ENCODE peak calls at places on chromosomes 13 and 19, in four cellular contexts. One of them, this sample, is unnamed.

GRCh38 chr13:35165205-35165604 is 223.1 kb downstream of the NBEA start:
- DNase-seq in K562: no peak
- DNase-seq in HepG2: no peak
- DNase-seq in GM12878: no peak
- DNase-seq in this sample: no peak

GRCh38 chr19:30287973-30288372 is 84.2 kb upstream of the ZNF536 start:
- DNase-seq in GM12878: no peak
- DNase-seq in K562: no peak
- DNase-seq in HepG2: no peak
- DNase-seq in this sample: no peak

GRCh38 chr19:35756373-35757230 is at the start of gene HSPB6:
- DNase-seq in HepG2: no peak
- DNase-seq in GM12878: no peak
- DNase-seq in K562: no peak
- DNase-seq in this sample: no peak

GRCh38 chr19:29542776-29543175 is 17.0 kb downstream of the VSTM2B start:
- DNase-seq in GM12878: no peak
- DNase-seq in K562: no peak
- DNase-seq in HepG2: no peak
- DNase-seq in this sample: no peak

GRCh38 chr19:55591555-55591954 is 7.8 kb downstream of the FIZ1 start:
- DNase-seq in HepG2: no peak
- DNase-seq in GM12878: no peak
- DNase-seq in K562: peak; percentile 32
- DNase-seq in this sample: peak; percentile 26

GRCh38 chr13:113927661-113928581 is 46.0 kb downstream of the C13orf46 start:
- DNase-seq in K562: no peak
- DNase-seq in HepG2: no peak
- DNase-seq in GM12878: no peak
- DNase-seq in this sample: no peak

GRCh38 chr13:109131698-109132257 is 502.4 kb downstream of the MYO16 start:
- DNase-seq in GM12878: peak; percentile 77
- DNase-seq in K562: no peak
- DNase-seq in HepG2: no peak
- DNase-seq in this sample: no peak

GRCh38 chr19:36605101-36605838 is at the start of gene ZNF382:
- DNase-seq in K562: no peak
- DNase-seq in HepG2: peak; percentile 63
- DNase-seq in GM12878: peak; percentile 17
- DNase-seq in this sample: peak; percentile 86

GRCh38 chr13:96011291-96011875 is 41.8 kb downstream of the UGGT2 start:
- DNase-seq in K562: no peak
- DNase-seq in HepG2: no peak
- DNase-seq in GM12878: no peak
- DNase-seq in this sample: no peak
- TF ChIP-seq BHLHE40 in K562: no peak
- TF ChIP-seq BHLHE40 in HepG2: no peak
- TF ChIP-seq BHLHE40 in GM12878: no peak
- TF ChIP-seq BHLHE40 in this sample: no peak

DNA sequence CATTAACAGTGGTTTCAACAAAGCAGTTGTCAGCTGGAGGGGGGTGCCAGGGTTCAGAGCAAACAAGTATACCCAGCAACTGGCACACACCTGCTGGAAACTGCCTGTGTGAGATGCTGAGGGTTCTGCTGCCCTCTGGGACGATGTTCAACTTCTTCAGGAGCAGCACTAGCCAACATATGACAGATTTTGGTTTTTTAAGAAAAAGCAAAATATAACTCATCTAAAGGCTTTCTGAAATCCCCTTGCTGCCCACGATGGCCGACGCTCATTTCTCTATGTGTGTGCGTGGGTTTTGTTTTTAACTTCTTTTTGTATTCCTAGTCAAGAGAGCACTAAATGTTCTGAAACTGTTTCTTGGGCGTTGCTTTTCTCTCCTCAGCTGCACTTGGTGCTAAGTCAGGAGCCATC is 79.9 kb downstream of the MRPL57 start:
- DNase-seq in GM12878: no peak
- DNase-seq in HepG2: no peak
- DNase-seq in K562: no peak
- DNase-seq in this sample: no peak
- TF ChIP-seq TARDBP in GM12878: no peak
- TF ChIP-seq TARDBP in HepG2: no peak
- TF ChIP-seq TARDBP in K562: no peak
- TF ChIP-seq TARDBP in this sample: no peak

GRCh38 chr13:40404967-40405716 is 261.3 kb downstream of the FOXO1 start:
- DNase-seq in GM12878: no peak
- DNase-seq in K562: no peak
- DNase-seq in HepG2: no peak
- DNase-seq in this sample: no peak
- TF ChIP-seq FOXK2 in GM12878: no peak
- TF ChIP-seq FOXK2 in K562: no peak
- TF ChIP-seq FOXK2 in HepG2: no peak
- TF ChIP-seq FOXK2 in this sample: no peak

GRCh38 chr19:38667552-38668205 is 20.2 kb downstream of the ACTN4 start:
- DNase-seq in K562: no peak
- DNase-seq in HepG2: no peak
- DNase-seq in GM12878: no peak
- DNase-seq in this sample: no peak
- TF ChIP-seq BHLHE40 in K562: no peak
- TF ChIP-seq BHLHE40 in HepG2: no peak
- TF ChIP-seq BHLHE40 in GM12878: no peak
- TF ChIP-seq BHLHE40 in this sample: no peak

DNA sequence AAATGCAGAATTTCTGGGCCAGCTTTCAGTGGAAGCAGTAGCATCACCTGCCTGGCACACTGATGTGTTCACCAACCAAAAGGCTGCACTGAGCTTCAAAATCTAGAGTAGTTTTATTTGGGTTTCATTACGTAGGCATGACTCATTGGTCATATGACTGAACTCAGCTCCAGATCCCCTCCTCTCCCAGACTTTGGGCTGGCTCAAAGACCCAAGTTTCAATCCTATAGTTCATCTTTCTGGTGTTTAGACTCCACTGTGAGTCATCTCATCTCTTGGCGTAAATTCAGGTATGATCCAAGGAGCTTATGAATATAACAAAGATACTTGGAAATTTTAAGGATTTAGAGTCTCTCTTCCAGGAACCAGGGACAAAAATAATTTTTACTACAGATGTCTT is 17.7 kb downstream of the ZMYM5 start:
- DNase-seq in K562: peak; percentile 35
- DNase-seq in GM12878: no peak
- DNase-seq in HepG2: peak; percentile 57
- DNase-seq in this sample: peak; percentile 7
- TF ChIP-seq TARDBP in K562: no peak
- TF ChIP-seq TARDBP in GM12878: no peak
- TF ChIP-seq TARDBP in HepG2: no peak
- TF ChIP-seq TARDBP in this sample: no peak

DNA sequence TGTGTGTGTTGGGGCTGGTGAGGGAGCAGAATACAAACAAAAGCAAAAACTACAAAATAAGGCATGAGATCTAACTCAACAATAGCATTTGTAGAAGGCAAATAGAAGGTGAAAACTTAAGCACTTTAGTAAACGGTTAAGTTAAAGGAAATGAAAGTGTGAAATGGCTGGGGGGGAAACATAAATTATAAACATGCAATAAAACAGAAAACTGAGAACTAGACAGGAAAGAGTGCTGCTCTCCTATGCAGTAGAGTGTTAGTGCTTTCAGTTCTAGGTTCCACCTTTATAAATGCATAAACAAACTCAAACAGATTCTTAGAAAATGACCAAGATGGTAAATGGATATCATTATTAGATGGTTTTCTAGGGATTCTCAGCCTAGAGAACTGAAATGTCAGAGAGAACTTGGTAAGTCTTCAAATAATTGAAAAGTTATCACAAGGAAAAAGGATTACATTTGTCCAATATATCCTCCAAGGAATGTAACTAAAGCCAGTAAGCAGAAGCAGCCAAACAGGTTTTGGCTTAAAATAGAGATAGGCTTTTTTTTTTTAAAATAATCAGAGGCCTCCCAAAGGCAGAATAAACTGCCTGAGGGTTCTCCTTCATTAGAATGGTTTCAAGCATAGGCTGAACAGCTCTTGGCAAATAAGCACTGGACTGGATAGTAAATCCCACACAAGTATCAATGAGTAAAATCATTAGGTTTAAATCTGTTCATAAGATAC is 23.3 kb downstream of the RBM26 start:
- DNase-seq in GM12878: no peak
- DNase-seq in K562: no peak
- DNase-seq in HepG2: no peak
- DNase-seq in this sample: no peak
- TF ChIP-seq FOXK2 in GM12878: no peak
- TF ChIP-seq FOXK2 in K562: no peak
- TF ChIP-seq FOXK2 in HepG2: no peak
- TF ChIP-seq FOXK2 in this sample: no peak